ENCODE peak calls at places on chromosomes 13 and 19, in four cellular contexts. One of them, this sample, is unnamed.
A peak's percentile ranks its signal among the peaks of the same experiment; 100 is the strongest.

GRCh38 chr19:960601-960938 is 23.6 kb upstream of the WDR18 start:
- DNase-seq in A549: no peak
- DNase-seq in SK-N-SH: no peak
- DNase-seq in HepG2: no peak
- DNase-seq in this sample: no peak

GRCh38 chr19:3249408-3249807 is 24.9 kb downstream of the CELF5 start:
- DNase-seq in A549: peak; percentile 32
- DNase-seq in SK-N-SH: peak; percentile 64
- DNase-seq in HepG2: peak; percentile 27
- DNase-seq in this sample: no peak

GRCh38 chr13:27658569-27658968 is 36.9 kb downstream of the POLR1D start:
- DNase-seq in A549: no peak
- DNase-seq in SK-N-SH: no peak
- DNase-seq in HepG2: no peak
- DNase-seq in this sample: peak; percentile 60

GRCh38 chr13:104831823-104832222 is 1703.6 kb downstream of the EFNB2 start:
- DNase-seq in A549: no peak
- DNase-seq in SK-N-SH: no peak
- DNase-seq in HepG2: no peak
- DNase-seq in this sample: no peak

GRCh38 chr13:112891477-112892401 is 77.3 kb upstream of the MCF2L start:
- DNase-seq in A549: no peak
- DNase-seq in SK-N-SH: no peak
- DNase-seq in HepG2: no peak
- DNase-seq in this sample: no peak

GRCh38 chr13:113074401-113074800 is 31.2 kb upstream of the F7 start:
- DNase-seq in A549: no peak
- DNase-seq in SK-N-SH: no peak
- DNase-seq in HepG2: no peak
- DNase-seq in this sample: no peak

GRCh38 chr13:28611654-28612131 is 47.2 kb upstream of the POMP start:
- DNase-seq in A549: no peak
- DNase-seq in SK-N-SH: no peak
- DNase-seq in HepG2: no peak
- DNase-seq in this sample: peak; percentile 44

GRCh38 chr19:10518444-10519361 is 1.5 kb upstream of the S1PR5 start:
- DNase-seq in A549: no peak
- DNase-seq in SK-N-SH: peak; percentile 51
- DNase-seq in HepG2: no peak
- DNase-seq in this sample: no peak

GRCh38 chr13:52707375-52707774 is 32.2 kb downstream of the CNMD start:
- DNase-seq in A549: no peak
- DNase-seq in SK-N-SH: peak; percentile 32
- DNase-seq in HepG2: no peak
- DNase-seq in this sample: no peak

GRCh38 chr13:29479716-29480492 is 115.6 kb downstream of the SLC7A1 start:
- DNase-seq in A549: no peak
- DNase-seq in SK-N-SH: no peak
- DNase-seq in HepG2: no peak
- DNase-seq in this sample: no peak

GRCh38 chr19:2394669-2395292 is 32.6 kb downstream of the TIMM13 start:
- DNase-seq in A549: no peak
- DNase-seq in SK-N-SH: no peak
- DNase-seq in HepG2: peak; percentile 76
- DNase-seq in this sample: no peak

GRCh38 chr19:16895467-16896097 is 6.8 kb downstream of the F2RL3 start:
- DNase-seq in A549: no peak
- DNase-seq in SK-N-SH: no peak
- DNase-seq in HepG2: no peak
- DNase-seq in this sample: no peak

GRCh38 chr19:49875801-49876421 is 1.2 kb downstream of the AKT1S1 start:
- DNase-seq in A549: peak; percentile 79
- DNase-seq in SK-N-SH: peak; percentile 82
- DNase-seq in HepG2: peak; percentile 51
- DNase-seq in this sample: peak; percentile 29

GRCh38 chr19:4329858-4330257 is 8.8 kb downstream of the STAP2 start:
- DNase-seq in A549: no peak
- DNase-seq in SK-N-SH: no peak
- DNase-seq in HepG2: no peak
- DNase-seq in this sample: no peak

GRCh38 chr19:639251-640155 is at the start of gene FGF22:
- DNase-seq in A549: peak; percentile 60
- DNase-seq in SK-N-SH: peak; percentile 100
- DNase-seq in HepG2: peak; percentile 44
- DNase-seq in this sample: peak; percentile 74

GRCh38 chr13:99863789-99864626 is 107.6 kb downstream of the ZIC5 start:
- DNase-seq in A549: no peak
- DNase-seq in SK-N-SH: no peak
- DNase-seq in HepG2: no peak
- DNase-seq in this sample: no peak

GRCh38 chr19:4061178-4061682 is 5.5 kb downstream of the ZBTB7A start:
- DNase-seq in A549: no peak
- DNase-seq in SK-N-SH: no peak
- DNase-seq in HepG2: peak; percentile 65
- DNase-seq in this sample: no peak

GRCh38 chr19:10189631-10190425 is 4.9 kb downstream of the DNMT1 start:
- DNase-seq in A549: no peak
- DNase-seq in SK-N-SH: no peak
- DNase-seq in HepG2: no peak
- DNase-seq in this sample: peak; percentile 38

GRCh38 chr19:55229145-55229788 is 704 bp upstream of the TMEM86B start:
- DNase-seq in A549: no peak
- DNase-seq in SK-N-SH: no peak
- DNase-seq in HepG2: no peak
- DNase-seq in this sample: no peak

GRCh38 chr13:47869780-47870179 is 131.3 kb downstream of the SUCLA2 start:
- DNase-seq in A549: no peak
- DNase-seq in SK-N-SH: no peak
- DNase-seq in HepG2: no peak
- DNase-seq in this sample: no peak

GRCh38 chr13:99150575-99151370 is 49.9 kb upstream of the UBAC2 start:
- DNase-seq in A549: peak; percentile 20
- DNase-seq in SK-N-SH: no peak
- DNase-seq in HepG2: no peak
- DNase-seq in this sample: peak; percentile 27

GRCh38 chr13:24127116-24127631 is 33.3 kb upstream of the SPATA13 start:
- DNase-seq in A549: no peak
- DNase-seq in SK-N-SH: no peak
- DNase-seq in HepG2: no peak
- DNase-seq in this sample: peak; percentile 43

GRCh38 chr19:17737690-17738153 is 13.6 kb upstream of the FCHO1 start:
- DNase-seq in A549: no peak
- DNase-seq in SK-N-SH: no peak
- DNase-seq in HepG2: no peak
- DNase-seq in this sample: peak; percentile 37

GRCh38 chr13:98456423-98456845 is 120.5 kb downstream of the STK24 start:
- DNase-seq in A549: no peak
- DNase-seq in SK-N-SH: no peak
- DNase-seq in HepG2: no peak
- DNase-seq in this sample: no peak

GRCh38 chr19:3712663-3713531 is 4.7 kb downstream of the TJP3 start:
- DNase-seq in A549: no peak
- DNase-seq in SK-N-SH: no peak
- DNase-seq in HepG2: no peak
- DNase-seq in this sample: no peak

GRCh38 chr19:23909222-23909621 is 5.5 kb upstream of the ZNF726 start:
- DNase-seq in A549: no peak
- DNase-seq in SK-N-SH: no peak
- DNase-seq in HepG2: no peak
- DNase-seq in this sample: no peak

GRCh38 chr13:112733112-112733511 is 43.3 kb downstream of the ATP11A start:
- DNase-seq in A549: no peak
- DNase-seq in SK-N-SH: peak; percentile 66
- DNase-seq in HepG2: no peak
- DNase-seq in this sample: no peak

GRCh38 chr19:35044317-35045117 is 3.0 kb downstream of the HPN start:
- DNase-seq in A549: peak; percentile 95
- DNase-seq in SK-N-SH: peak; percentile 85
- DNase-seq in HepG2: peak; percentile 28
- DNase-seq in this sample: peak; percentile 43

GRCh38 chr13:80962173-80962572 is 621.2 kb upstream of the SPRY2 start:
- DNase-seq in A549: no peak
- DNase-seq in SK-N-SH: no peak
- DNase-seq in HepG2: no peak
- DNase-seq in this sample: no peak

GRCh38 chr19:28522545-28522922 is 690.4 kb downstream of the UQCRFS1 start:
- DNase-seq in A549: no peak
- DNase-seq in SK-N-SH: no peak
- DNase-seq in HepG2: no peak
- DNase-seq in this sample: no peak

GRCh38 chr19:13150919-13151604 is 851 bp downstream of the IER2 start:
- DNase-seq in A549: no peak
- DNase-seq in SK-N-SH: no peak
- DNase-seq in HepG2: no peak
- DNase-seq in this sample: no peak

GRCh38 chr13:64648293-64648692 is 2581.8 kb downstream of the PCDH9 start:
- DNase-seq in A549: no peak
- DNase-seq in SK-N-SH: no peak
- DNase-seq in HepG2: no peak
- DNase-seq in this sample: no peak

GRCh38 chr13:113928701-113929627 is 44.9 kb downstream of the C13orf46 start:
- DNase-seq in A549: no peak
- DNase-seq in SK-N-SH: peak; percentile 74
- DNase-seq in HepG2: no peak
- DNase-seq in this sample: peak; percentile 69

GRCh38 chr19:798415-799075 is 1.3 kb downstream of the PTBP1 start:
- DNase-seq in A549: no peak
- DNase-seq in SK-N-SH: no peak
- DNase-seq in HepG2: peak; percentile 43
- DNase-seq in this sample: no peak

GRCh38 chr19:34482380-34483250 is 1.1 kb downstream of the WTIP start:
- DNase-seq in A549: peak; percentile 59
- DNase-seq in SK-N-SH: peak; percentile 70
- DNase-seq in HepG2: no peak
- DNase-seq in this sample: peak; percentile 37

GRCh38 chr19:18995804-18996241 is 37.5 kb downstream of the SUGP2 start:
- DNase-seq in A549: peak; percentile 65
- DNase-seq in SK-N-SH: peak; percentile 70
- DNase-seq in HepG2: peak; percentile 57
- DNase-seq in this sample: peak; percentile 96
- TF ChIP-seq SMC3 in A549: no peak
- TF ChIP-seq SMC3 in SK-N-SH: no peak
- TF ChIP-seq SMC3 in HepG2: peak; percentile 29
- TF ChIP-seq SMC3 in this sample: peak; percentile 56

GRCh38 chr19:33143897-33144405 is 12.0 kb downstream of the WDR88 start:
- DNase-seq in A549: peak; percentile 98
- DNase-seq in SK-N-SH: peak; percentile 88
- DNase-seq in HepG2: peak; percentile 47
- DNase-seq in this sample: peak; percentile 42
- TF ChIP-seq SMC3 in A549: peak; percentile 93
- TF ChIP-seq SMC3 in SK-N-SH: peak; percentile 93
- TF ChIP-seq SMC3 in HepG2: peak; percentile 70
- TF ChIP-seq SMC3 in this sample: peak; percentile 76

GRCh38 chr13:75330770-75331169 is 151.2 kb downstream of the TBC1D4 start:
- DNase-seq in A549: no peak
- DNase-seq in SK-N-SH: no peak
- DNase-seq in HepG2: no peak
- DNase-seq in this sample: no peak

GRCh38 chr13:75331792-75332349 is 150.1 kb downstream of the TBC1D4 start:
- DNase-seq in A549: no peak
- DNase-seq in SK-N-SH: no peak
- DNase-seq in HepG2: no peak
- DNase-seq in this sample: no peak

GRCh38 chr13:75339635-75340374 is 142.2 kb downstream of the TBC1D4 start:
- DNase-seq in A549: no peak
- DNase-seq in SK-N-SH: no peak
- DNase-seq in HepG2: peak; percentile 96
- DNase-seq in this sample: no peak

GRCh38 chr13:75333103-75333502 is 148.9 kb downstream of the TBC1D4 start:
- DNase-seq in A549: no peak
- DNase-seq in SK-N-SH: no peak
- DNase-seq in HepG2: no peak
- DNase-seq in this sample: no peak

GRCh38 chr13:75334634-75335447 is 147.1 kb downstream of the TBC1D4 start:
- DNase-seq in A549: no peak
- DNase-seq in SK-N-SH: no peak
- DNase-seq in HepG2: no peak
- DNase-seq in this sample: no peak
- TF ChIP-seq SMC3 in A549: no peak
- TF ChIP-seq SMC3 in SK-N-SH: no peak
- TF ChIP-seq SMC3 in HepG2: no peak
- TF ChIP-seq SMC3 in this sample: no peak

GRCh38 chr19:39428309-39429112 is 7.2 kb downstream of the RPS16 start:
- DNase-seq in A549: peak; percentile 81
- DNase-seq in SK-N-SH: no peak
- DNase-seq in HepG2: peak; percentile 66
- DNase-seq in this sample: peak; percentile 96
- TF ChIP-seq SMC3 in A549: no peak
- TF ChIP-seq SMC3 in SK-N-SH: no peak
- TF ChIP-seq SMC3 in HepG2: no peak
- TF ChIP-seq SMC3 in this sample: no peak

This sample was measured in IMR-90.